ENCODE peak calls at places on chromosomes 7 and 10, in seven cellular contexts. G is NCI-H1436, E is GM20000, N is AG04450, D is Panc1, Q is fibroblast of pulmonary artery, P is fibroblast of the aortic adventitia. C is an unnamed sample.

GRCh38 chr10:71984126-71984797 is 20.1 kb downstream of the CHST3 start:
- DNase-seq in G (no peak), E (no peak), N (no peak), D (no peak), Q (no peak), P (no peak), C (no peak)

GRCh38 chr7:22433710-22434460 is 66.1 kb downstream of the STEAP1B start:
- DNase-seq in G (no peak), E (no peak), N (no peak), D (no peak), Q (peak), P (peak), C (peak)

GRCh38 chr7:51647931-51648351 is 331.3 kb upstream of the COBL start:
- DNase-seq in G (no peak), E (no peak), N (no peak), D (no peak), Q (peak), P (no peak), C (peak)

GRCh38 chr10:71945819-71946474 is 18.2 kb upstream of the CHST3 start:
- DNase-seq in G (no peak), E (no peak), N (no peak), D (no peak), Q (peak), P (peak), C (peak)

GRCh38 chr7:101018271-101019167 is 1.4 kb upstream of the MUC17 start:
- DNase-seq in G (no peak), E (peak), N (no peak), D (no peak), Q (no peak), P (no peak), C (no peak)

GRCh38 chr10:117553171-117553814 is 10.7 kb downstream of the EMX2 start:
- DNase-seq in G (no peak), E (no peak), N (no peak), D (no peak), Q (no peak), P (no peak), C (no peak)

GRCh38 chr10:125414998-125415397 is 254.6 kb upstream of the CTBP2 start:
- DNase-seq in G (no peak), E (no peak), N (no peak), D (no peak), Q (no peak), P (peak), C (no peak)

GRCh38 chr10:62159357-62159756 is 109.3 kb downstream of the RTKN2 start:
- DNase-seq in G (no peak), E (no peak), N (no peak), D (no peak), Q (no peak), P (no peak), C (no peak)

GRCh38 chr10:98016781-98017475 is 13.5 kb downstream of the CRTAC1 start:
- DNase-seq in G (no peak), E (no peak), N (no peak), D (no peak), Q (no peak), P (no peak), C (no peak)

GRCh38 chr10:126309193-126309592 is 79.1 kb downstream of the ADAM12 start:
- DNase-seq in G (no peak), E (no peak), N (no peak), D (no peak), Q (no peak), P (no peak), C (no peak)

GRCh38 chr7:94183289-94183749 is 179.2 kb upstream of the BET1 start:
- DNase-seq in G (no peak), E (no peak), N (peak), D (peak), Q (peak), P (peak), C (peak)

GRCh38 chr10:79184141-79184625 is 115.4 kb downstream of the ZMIZ1 start:
- DNase-seq in G (peak), E (no peak), N (no peak), D (no peak), Q (peak), P (peak), C (peak)

GRCh38 chr7:114598946-114599345 is 184.3 kb downstream of the FOXP2 start:
- DNase-seq in G (no peak), E (no peak), N (no peak), D (no peak), Q (no peak), P (no peak), C (no peak)

GRCh38 chr10:100020161-100020882 is 10.6 kb upstream of the DNMBP start:
- DNase-seq in G (peak), E (peak), N (no peak), D (no peak), Q (no peak), P (no peak), C (no peak)

GRCh38 chr10:100436255-100436654 is 26.6 kb upstream of the WNT8B start:
- DNase-seq in G (no peak), E (no peak), N (no peak), D (no peak), Q (no peak), P (no peak), C (no peak)